ENCODE peak calls at places on chromosomes 4 and X, in nine cellular contexts. One of them, this sample, is unnamed.

GRCh38 chr4:121714548-121714947 is 17.8 kb upstream of the ANXA5 start:
- DNase-seq in H9: no peak
- DNase-seq in CD4-positive, alpha-beta T cell: no peak
- DNase-seq in prostate gland: no peak
- DNase-seq in endothelial cell: no peak
- DNase-seq in brain microvascular endothelial cell: no peak
- DNase-seq in AG04450: no peak
- DNase-seq in pancreas: no peak
- DNase-seq in Peyer's patch: no peak
- DNase-seq in this sample: no peak

GRCh38 chr4:176642472-176642871 is 150.2 kb downstream of the VEGFC start:
- DNase-seq in endothelial cell: no peak
- DNase-seq in H9: peak
- DNase-seq in Peyer's patch: no peak
- DNase-seq in pancreas: no peak
- DNase-seq in prostate gland: no peak
- DNase-seq in brain microvascular endothelial cell: no peak
- DNase-seq in AG04450: no peak
- DNase-seq in CD4-positive, alpha-beta T cell: no peak
- DNase-seq in this sample: no peak

GRCh38 chrX:19747672-19748610 is 139.5 kb downstream of the SH3KBP1 start:
- DNase-seq in prostate gland: no peak
- DNase-seq in H9: no peak
- DNase-seq in Peyer's patch: peak
- DNase-seq in AG04450: no peak
- DNase-seq in pancreas: no peak
- DNase-seq in CD4-positive, alpha-beta T cell: peak
- DNase-seq in brain microvascular endothelial cell: no peak
- DNase-seq in endothelial cell: no peak
- DNase-seq in this sample: peak

GRCh38 chr4:53717064-53717549 is 125.8 kb upstream of the LNX1 start:
- DNase-seq in pancreas: no peak
- DNase-seq in H9: no peak
- DNase-seq in Peyer's patch: no peak
- DNase-seq in endothelial cell: no peak
- DNase-seq in CD4-positive, alpha-beta T cell: no peak
- DNase-seq in prostate gland: no peak
- DNase-seq in brain microvascular endothelial cell: peak
- DNase-seq in AG04450: no peak
- DNase-seq in this sample: no peak

GRCh38 chrX:125096870-125097269 is 222.8 kb upstream of the TEX13C start:
- DNase-seq in H9: no peak
- DNase-seq in AG04450: no peak
- DNase-seq in endothelial cell: no peak
- DNase-seq in Peyer's patch: no peak
- DNase-seq in CD4-positive, alpha-beta T cell: no peak
- DNase-seq in prostate gland: no peak
- DNase-seq in pancreas: no peak
- DNase-seq in brain microvascular endothelial cell: no peak
- DNase-seq in this sample: no peak

GRCh38 chrX:15418707-15419181 is 34.5 kb upstream of the VEGFD start:
- DNase-seq in pancreas: no peak
- DNase-seq in H9: no peak
- DNase-seq in endothelial cell: no peak
- DNase-seq in CD4-positive, alpha-beta T cell: no peak
- DNase-seq in prostate gland: no peak
- DNase-seq in Peyer's patch: no peak
- DNase-seq in brain microvascular endothelial cell: no peak
- DNase-seq in AG04450: no peak
- DNase-seq in this sample: no peak

GRCh38 chr4:178205826-178206225 is 763.6 kb upstream of the AGA start:
- DNase-seq in Peyer's patch: no peak
- DNase-seq in prostate gland: no peak
- DNase-seq in CD4-positive, alpha-beta T cell: no peak
- DNase-seq in AG04450: no peak
- DNase-seq in pancreas: no peak
- DNase-seq in endothelial cell: no peak
- DNase-seq in H9: no peak
- DNase-seq in brain microvascular endothelial cell: no peak
- DNase-seq in this sample: no peak

GRCh38 chrX:15206306-15206705 is 63.6 kb downstream of the ASB9 start:
- DNase-seq in Peyer's patch: no peak
- DNase-seq in pancreas: no peak
- DNase-seq in endothelial cell: no peak
- DNase-seq in AG04450: no peak
- DNase-seq in CD4-positive, alpha-beta T cell: no peak
- DNase-seq in brain microvascular endothelial cell: no peak
- DNase-seq in H9: no peak
- DNase-seq in prostate gland: no peak
- DNase-seq in this sample: no peak

GRCh38 chr4:70895405-70895804 is 6.8 kb upstream of the MOB1B start:
- DNase-seq in pancreas: no peak
- DNase-seq in H9: no peak
- DNase-seq in AG04450: no peak
- DNase-seq in endothelial cell: no peak
- DNase-seq in CD4-positive, alpha-beta T cell: no peak
- DNase-seq in Peyer's patch: no peak
- DNase-seq in prostate gland: no peak
- DNase-seq in brain microvascular endothelial cell: peak
- DNase-seq in this sample: no peak

GRCh38 chr4:48944252-48944651 is 37.7 kb upstream of the OCIAD2 start:
- DNase-seq in Peyer's patch: no peak
- DNase-seq in pancreas: no peak
- DNase-seq in endothelial cell: no peak
- DNase-seq in H9: no peak
- DNase-seq in CD4-positive, alpha-beta T cell: no peak
- DNase-seq in AG04450: no peak
- DNase-seq in prostate gland: no peak
- DNase-seq in brain microvascular endothelial cell: no peak
- DNase-seq in this sample: no peak

GRCh38 chrX:143570747-143571146 is 53.5 kb upstream of the SPANXN3 start:
- DNase-seq in Peyer's patch: no peak
- DNase-seq in CD4-positive, alpha-beta T cell: no peak
- DNase-seq in brain microvascular endothelial cell: no peak
- DNase-seq in pancreas: no peak
- DNase-seq in endothelial cell: no peak
- DNase-seq in H9: no peak
- DNase-seq in AG04450: no peak
- DNase-seq in prostate gland: no peak
- DNase-seq in this sample: no peak

GRCh38 chr4:76691767-76692689 is 205.9 kb downstream of the SOWAHB start:
- DNase-seq in AG04450: no peak
- DNase-seq in CD4-positive, alpha-beta T cell: no peak
- DNase-seq in H9: no peak
- DNase-seq in pancreas: no peak
- DNase-seq in prostate gland: no peak
- DNase-seq in Peyer's patch: peak
- DNase-seq in brain microvascular endothelial cell: no peak
- DNase-seq in endothelial cell: no peak
- DNase-seq in this sample: no peak

GRCh38 chr4:7021930-7022658 is 21.1 kb upstream of the TADA2B start:
- DNase-seq in endothelial cell: no peak
- DNase-seq in H9: no peak
- DNase-seq in CD4-positive, alpha-beta T cell: no peak
- DNase-seq in pancreas: no peak
- DNase-seq in AG04450: peak
- DNase-seq in brain microvascular endothelial cell: peak
- DNase-seq in prostate gland: no peak
- DNase-seq in Peyer's patch: no peak
- DNase-seq in this sample: no peak

GRCh38 chrX:76366972-76367371 is 60.5 kb upstream of the MAGEE1 start:
- DNase-seq in pancreas: no peak
- DNase-seq in endothelial cell: no peak
- DNase-seq in H9: no peak
- DNase-seq in CD4-positive, alpha-beta T cell: no peak
- DNase-seq in brain microvascular endothelial cell: no peak
- DNase-seq in Peyer's patch: no peak
- DNase-seq in prostate gland: no peak
- DNase-seq in AG04450: no peak
- DNase-seq in this sample: no peak
- TF ChIP-seq CTCF in pancreas: no peak
- TF ChIP-seq CTCF in endothelial cell: no peak
- TF ChIP-seq CTCF in H9: no peak
- TF ChIP-seq CTCF in CD4-positive, alpha-beta T cell: no peak
- TF ChIP-seq CTCF in brain microvascular endothelial cell: no peak
- TF ChIP-seq CTCF in Peyer's patch: no peak
- TF ChIP-seq CTCF in prostate gland: no peak
- TF ChIP-seq CTCF in AG04450: no peak
- TF ChIP-seq CTCF in this sample: no peak

DNA sequence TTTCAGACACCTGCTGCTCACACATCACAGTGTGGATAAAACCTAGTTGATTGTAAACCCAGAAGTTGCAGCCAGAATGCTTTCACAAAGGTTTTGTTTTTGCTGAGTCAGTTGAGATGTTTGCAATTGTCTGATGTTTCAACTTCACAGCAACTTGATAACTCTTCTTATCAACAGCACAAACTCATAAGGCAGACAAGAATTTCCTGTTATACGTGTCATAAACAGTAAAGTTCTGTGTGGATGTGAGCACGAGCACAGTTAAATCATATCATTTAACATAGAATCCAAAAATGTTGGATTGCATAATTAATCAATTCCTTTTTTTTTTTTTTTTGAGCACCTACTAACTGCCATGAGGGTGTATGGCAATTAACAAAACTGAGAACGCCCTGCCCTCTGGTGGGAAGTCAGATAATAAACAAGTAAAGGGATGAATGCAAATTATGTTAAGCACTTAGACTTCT is 512.2 kb downstream of the PDHA2 start:
- DNase-seq in pancreas: no peak
- DNase-seq in endothelial cell: peak
- DNase-seq in CD4-positive, alpha-beta T cell: no peak
- DNase-seq in Peyer's patch: peak
- DNase-seq in prostate gland: no peak
- DNase-seq in AG04450: no peak
- DNase-seq in brain microvascular endothelial cell: peak
- DNase-seq in H9: peak
- DNase-seq in this sample: no peak
- TF ChIP-seq CTCF in pancreas: peak
- TF ChIP-seq CTCF in endothelial cell: peak
- TF ChIP-seq CTCF in CD4-positive, alpha-beta T cell: no peak
- TF ChIP-seq CTCF in Peyer's patch: no peak
- TF ChIP-seq CTCF in prostate gland: no peak
- TF ChIP-seq CTCF in AG04450: no peak
- TF ChIP-seq CTCF in brain microvascular endothelial cell: peak
- TF ChIP-seq CTCF in H9: peak
- TF ChIP-seq CTCF in this sample: no peak

GRCh38 chr4:18934197-18934596 is 912.6 kb upstream of the LCORL start:
- DNase-seq in prostate gland: no peak
- DNase-seq in pancreas: no peak
- DNase-seq in endothelial cell: no peak
- DNase-seq in H9: no peak
- DNase-seq in brain microvascular endothelial cell: no peak
- DNase-seq in AG04450: no peak
- DNase-seq in Peyer's patch: no peak
- DNase-seq in CD4-positive, alpha-beta T cell: no peak
- DNase-seq in this sample: no peak
- TF ChIP-seq CTCF in prostate gland: no peak
- TF ChIP-seq CTCF in pancreas: no peak
- TF ChIP-seq CTCF in endothelial cell: no peak
- TF ChIP-seq CTCF in H9: peak
- TF ChIP-seq CTCF in brain microvascular endothelial cell: no peak
- TF ChIP-seq CTCF in AG04450: no peak
- TF ChIP-seq CTCF in Peyer's patch: no peak
- TF ChIP-seq CTCF in CD4-positive, alpha-beta T cell: no peak
- TF ChIP-seq CTCF in this sample: no peak

GRCh38 chr4:111778543-111778942 is 366.7 kb upstream of the FAM241A start:
- DNase-seq in AG04450: no peak
- DNase-seq in H9: no peak
- DNase-seq in CD4-positive, alpha-beta T cell: no peak
- DNase-seq in endothelial cell: no peak
- DNase-seq in brain microvascular endothelial cell: no peak
- DNase-seq in Peyer's patch: no peak
- DNase-seq in prostate gland: no peak
- DNase-seq in pancreas: no peak
- DNase-seq in this sample: no peak
- TF ChIP-seq CTCF in AG04450: no peak
- TF ChIP-seq CTCF in H9: peak
- TF ChIP-seq CTCF in CD4-positive, alpha-beta T cell: no peak
- TF ChIP-seq CTCF in endothelial cell: no peak
- TF ChIP-seq CTCF in brain microvascular endothelial cell: peak
- TF ChIP-seq CTCF in Peyer's patch: no peak
- TF ChIP-seq CTCF in prostate gland: no peak
- TF ChIP-seq CTCF in pancreas: no peak
- TF ChIP-seq CTCF in this sample: no peak

GRCh38 chr4:180641495-180641894 is 1601.7 kb upstream of the TENM3 start:
- DNase-seq in pancreas: no peak
- DNase-seq in H9: no peak
- DNase-seq in AG04450: no peak
- DNase-seq in endothelial cell: no peak
- DNase-seq in CD4-positive, alpha-beta T cell: no peak
- DNase-seq in Peyer's patch: no peak
- DNase-seq in prostate gland: no peak
- DNase-seq in brain microvascular endothelial cell: no peak
- DNase-seq in this sample: no peak
- TF ChIP-seq CTCF in pancreas: no peak
- TF ChIP-seq CTCF in H9: no peak
- TF ChIP-seq CTCF in AG04450: no peak
- TF ChIP-seq CTCF in endothelial cell: no peak
- TF ChIP-seq CTCF in CD4-positive, alpha-beta T cell: no peak
- TF ChIP-seq CTCF in Peyer's patch: no peak
- TF ChIP-seq CTCF in prostate gland: no peak
- TF ChIP-seq CTCF in brain microvascular endothelial cell: no peak
- TF ChIP-seq CTCF in this sample: no peak

GRCh38 chr4:186416451-186417060 is 138.8 kb downstream of the MTNR1A start:
- DNase-seq in brain microvascular endothelial cell: no peak
- DNase-seq in Peyer's patch: no peak
- DNase-seq in prostate gland: no peak
- DNase-seq in CD4-positive, alpha-beta T cell: no peak
- DNase-seq in AG04450: no peak
- DNase-seq in pancreas: no peak
- DNase-seq in endothelial cell: no peak
- DNase-seq in H9: no peak
- DNase-seq in this sample: no peak

DNA sequence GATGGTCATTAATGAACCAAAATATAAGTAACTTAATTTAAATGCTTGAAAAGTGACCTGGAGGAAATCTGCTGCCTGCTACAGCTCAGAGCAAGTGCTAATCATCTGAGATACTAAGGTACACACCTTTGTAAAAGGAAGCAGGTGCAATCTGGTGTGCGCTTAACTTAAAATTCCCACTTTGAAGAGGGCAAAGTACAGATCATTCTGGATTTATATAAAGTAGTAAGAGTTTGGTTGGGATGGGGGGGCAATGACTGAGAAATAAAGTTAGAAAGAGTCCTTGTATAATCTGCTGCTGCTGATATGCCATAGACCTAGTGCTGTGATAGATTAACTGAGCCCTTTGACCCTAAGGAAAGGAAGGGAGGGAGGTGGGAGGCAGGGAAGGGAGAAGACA is 141.0 kb downstream of the MTNR1A start:
- DNase-seq in Peyer's patch: no peak
- DNase-seq in pancreas: no peak
- DNase-seq in endothelial cell: no peak
- DNase-seq in brain microvascular endothelial cell: no peak
- DNase-seq in AG04450: no peak
- DNase-seq in CD4-positive, alpha-beta T cell: no peak
- DNase-seq in H9: no peak
- DNase-seq in prostate gland: no peak
- DNase-seq in this sample: no peak
- TF ChIP-seq CTCF in Peyer's patch: no peak
- TF ChIP-seq CTCF in pancreas: no peak
- TF ChIP-seq CTCF in endothelial cell: no peak
- TF ChIP-seq CTCF in brain microvascular endothelial cell: no peak
- TF ChIP-seq CTCF in AG04450: no peak
- TF ChIP-seq CTCF in CD4-positive, alpha-beta T cell: no peak
- TF ChIP-seq CTCF in H9: no peak
- TF ChIP-seq CTCF in prostate gland: no peak
- TF ChIP-seq CTCF in this sample: no peak